ENCODE peak calls at places on chromosomes 16 and 17, in five cellular contexts. G, Z, I, K and A are unnamed samples.

GRCh38 chr17:3759597-3760216 is 36.0 kb downstream of the HASPIN start:
- DNase-seq in G (no peak), Z (no peak), I (no peak), K (no peak), A (no peak)

GRCh38 chr17:66146394-66146793 is 45.5 kb downstream of the CEP112 start:
- DNase-seq in G (no peak), Z (no peak), I (no peak), K (no peak), A (no peak)

GRCh38 chr16:26396511-26397235 is 670.1 kb upstream of the C16orf82 start:
- DNase-seq in G (no peak), Z (no peak), I (no peak), K (no peak), A (peak; percentile 8)

GRCh38 chr17:63919311-63919723 is 678 bp upstream of the GH1 start:
- DNase-seq in G (peak; percentile 89), Z (peak; percentile 85), I (no peak), K (peak; percentile 79), A (peak; percentile 76)

GRCh38 chr17:15220785-15221184 is 44.3 kb downstream of the PMP22 start:
- DNase-seq in G (no peak), Z (no peak), I (no peak), K (no peak), A (peak; percentile 9)

GRCh38 chr16:30113031-30113710 is at the start of gene GDPD3:
- DNase-seq in G (no peak), Z (no peak), I (no peak), K (no peak), A (no peak)

GRCh38 chr16:79605999-79606398 is 5.5 kb upstream of the MAF start:
- DNase-seq in G (peak; percentile 33), Z (no peak), I (no peak), K (no peak), A (no peak)

GRCh38 chr17:58401287-58401686 is 16.0 kb downstream of the RNF43 start:
- DNase-seq in G (no peak), Z (no peak), I (no peak), K (no peak), A (no peak)

GRCh38 chr17:63929860-63930766 is 2.0 kb downstream of the CD79B start:
- DNase-seq in G (no peak), Z (no peak), I (no peak), K (no peak), A (no peak)

GRCh38 chr16:57268804-57269800 is 15.4 kb downstream of the PLLP start:
- DNase-seq in G (no peak), Z (no peak), I (no peak), K (no peak), A (no peak)

GRCh38 chr17:81328925-81329278 is 33.8 kb upstream of the SLC38A10 start:
- DNase-seq in G (no peak), Z (no peak), I (no peak), K (no peak), A (peak; percentile 49)

GRCh38 chr17:66829386-66829864 is 5.5 kb upstream of the CACNG5 start:
- DNase-seq in G (peak; percentile 13), Z (peak; percentile 54), I (no peak), K (no peak), A (peak; percentile 50)

GRCh38 chr16:49858200-49859129 is 2.6 kb upstream of the ZNF423 start:
- DNase-seq in G (peak; percentile 18), Z (no peak), I (no peak), K (no peak), A (peak; percentile 29)

GRCh38 chr16:17375388-17376304 is 95.1 kb downstream of the XYLT1 start:
- DNase-seq in G (no peak), Z (no peak), I (no peak), K (peak; percentile 86), A (peak; percentile 78)

GRCh38 chr17:19510903-19511302 is 22.8 kb upstream of the SLC47A1 start:
- DNase-seq in G (no peak), Z (no peak), I (no peak), K (no peak), A (no peak)

GRCh38 chr16:31215287-31216115 is 1.4 kb downstream of the PYDC1 start:
- DNase-seq in G (no peak), Z (peak; percentile 59), I (no peak), K (peak; percentile 17), A (peak; percentile 76)

GRCh38 chr17:21283482-21284318 is 811 bp upstream of the MAP2K3 start:
- DNase-seq in G (no peak), Z (no peak), I (no peak), K (peak; percentile 29), A (peak; percentile 21)

GRCh38 chr16:89409161-89409711 is 81.1 kb downstream of the ANKRD11 start:
- DNase-seq in G (no peak), Z (no peak), I (no peak), K (no peak), A (peak; percentile 43)

GRCh38 chr17:37483311-37484039 is 6.2 kb upstream of the DUSP14 start:
- DNase-seq in G (peak; percentile 20), Z (peak; percentile 32), I (no peak), K (no peak), A (peak; percentile 27)

GRCh38 chr17:15122857-15123256 is 142.3 kb downstream of the PMP22 start:
- DNase-seq in G (no peak), Z (no peak), I (no peak), K (no peak), A (no peak)

GRCh38 chr16:53734908-53735307 is 31.0 kb downstream of the FTO start:
- DNase-seq in G (no peak), Z (no peak), I (no peak), K (no peak), A (no peak)

GRCh38 chr17:14513835-14514234 is 213.0 kb downstream of the HS3ST3B1 start:
- DNase-seq in G (no peak), Z (no peak), I (no peak), K (no peak), A (no peak)

GRCh38 chr17:17462048-17462824 is 14.6 kb upstream of the MED9 start:
- DNase-seq in G (no peak), Z (no peak), I (no peak), K (no peak), A (peak; percentile 63)

GRCh38 chr16:84120023-84120422 is 3.3 kb upstream of the MBTPS1 start:
- DNase-seq in G (no peak), Z (no peak), I (no peak), K (no peak), A (peak; percentile 40)

GRCh38 chr16:12672986-12673385 is 130.7 kb downstream of the CPPED1 start:
- DNase-seq in G (no peak), Z (no peak), I (no peak), K (no peak), A (no peak)

GRCh38 chr16:89716493-89716892 is 4.2 kb downstream of the VPS9D1 start:
- DNase-seq in G (no peak), Z (no peak), I (no peak), K (no peak), A (no peak)

GRCh38 chr16:11658896-11659708 is 9.2 kb upstream of the SNN start:
- DNase-seq in G (no peak), Z (peak; percentile 13), I (no peak), K (no peak), A (no peak)

GRCh38 chr17:43430936-43431649 is 32.3 kb downstream of the ARL4D start:
- DNase-seq in G (no peak), Z (no peak), I (no peak), K (no peak), A (no peak)

GRCh38 chr17:9644910-9645751 is at the start of gene USP43:
- DNase-seq in G (no peak), Z (peak; percentile 38), I (no peak), K (peak; percentile 7), A (peak; percentile 82)

GRCh38 chr17:75086496-75087181 is 1.1 kb upstream of the SLC16A5 start:
- DNase-seq in G (no peak), Z (no peak), I (no peak), K (no peak), A (no peak)